ENCODE peak calls at places on chromosomes 12 and 14, in six cellular contexts. T, A, N, B, E and O are unnamed samples.

GRCh38 chr12:85369365-85370154 is 89.5 kb downstream of the ALX1 start:
- DNase-seq in T (no peak), E (no peak), B (no peak), A (peak), N (no peak), O (no peak)

GRCh38 chr14:44778562-44778961 is 183.2 kb downstream of the KLHL28 start:
- DNase-seq in E (no peak), N (no peak), A (no peak), B (peak), T (no peak), O (no peak)

GRCh38 chr14:53265025-53265424 is 111.9 kb upstream of the DDHD1 start:
- DNase-seq in E (no peak), B (no peak), A (no peak), T (no peak), N (no peak), O (no peak)

GRCh38 chr12:28799337-28799736 is 349.7 kb upstream of the FAR2 start:
- DNase-seq in E (no peak), B (no peak), A (no peak), N (no peak), T (no peak), O (no peak)

GRCh38 chr14:100146548-100147091 is 12.8 kb downstream of the DEGS2 start:
- DNase-seq in B (no peak), E (no peak), N (no peak), A (no peak), T (no peak), O (no peak)

GRCh38 chr12:7907009-7907408 is 29.0 kb downstream of the SLC2A3 start:
- DNase-seq in A (peak), B (peak), N (peak), E (peak), T (peak), O (no peak)

GRCh38 chr12:42299392-42300308 is 26.2 kb downstream of the ZCRB1 start:
- DNase-seq in B (peak), A (no peak), T (no peak), E (no peak), N (no peak), O (peak)

GRCh38 chr12:112130461-112130998 is 5.2 kb downstream of the TRAFD1 start:
- DNase-seq in N (no peak), E (no peak), T (no peak), A (no peak), B (peak), O (peak)

GRCh38 chr14:52272375-52272774 is 4.9 kb downstream of the PTGDR start:
- DNase-seq in E (no peak), A (peak), N (peak), T (peak), B (peak), O (no peak)

GRCh38 chr12:44812062-44812461 is 64.1 kb downstream of the NELL2 start:
- DNase-seq in N (no peak), B (no peak), T (no peak), E (no peak), A (peak), O (no peak)

GRCh38 chr12:75724913-75725312 is 213.5 kb upstream of the KRR1 start:
- DNase-seq in T (peak), A (no peak), E (peak), N (no peak), B (peak), O (no peak)

GRCh38 chr14:94337274-94337673 is 14.1 kb upstream of the SERPINA6 start:
- DNase-seq in N (no peak), T (no peak), B (peak), E (no peak), A (no peak), O (no peak)

GRCh38 chr14:56118611-56119181 is 485 bp downstream of the PELI2 start:
- DNase-seq in E (no peak), N (no peak), T (no peak), B (no peak), A (no peak), O (no peak)

GRCh38 chr14:96881713-96882112 is 84.5 kb downstream of the VRK1 start:
- DNase-seq in N (no peak), B (no peak), A (no peak), T (no peak), E (no peak), O (no peak)

GRCh38 chr12:38101753-38102152 is 214.8 kb upstream of the ALG10B start:
- DNase-seq in B (no peak), T (no peak), E (no peak), N (no peak), A (no peak), O (no peak)

GRCh38 chr14:68042002-68042401 is 222.4 kb downstream of the RAD51B start:
- DNase-seq in T (no peak), A (no peak), E (no peak), B (no peak), N (no peak), O (no peak)

DNA sequence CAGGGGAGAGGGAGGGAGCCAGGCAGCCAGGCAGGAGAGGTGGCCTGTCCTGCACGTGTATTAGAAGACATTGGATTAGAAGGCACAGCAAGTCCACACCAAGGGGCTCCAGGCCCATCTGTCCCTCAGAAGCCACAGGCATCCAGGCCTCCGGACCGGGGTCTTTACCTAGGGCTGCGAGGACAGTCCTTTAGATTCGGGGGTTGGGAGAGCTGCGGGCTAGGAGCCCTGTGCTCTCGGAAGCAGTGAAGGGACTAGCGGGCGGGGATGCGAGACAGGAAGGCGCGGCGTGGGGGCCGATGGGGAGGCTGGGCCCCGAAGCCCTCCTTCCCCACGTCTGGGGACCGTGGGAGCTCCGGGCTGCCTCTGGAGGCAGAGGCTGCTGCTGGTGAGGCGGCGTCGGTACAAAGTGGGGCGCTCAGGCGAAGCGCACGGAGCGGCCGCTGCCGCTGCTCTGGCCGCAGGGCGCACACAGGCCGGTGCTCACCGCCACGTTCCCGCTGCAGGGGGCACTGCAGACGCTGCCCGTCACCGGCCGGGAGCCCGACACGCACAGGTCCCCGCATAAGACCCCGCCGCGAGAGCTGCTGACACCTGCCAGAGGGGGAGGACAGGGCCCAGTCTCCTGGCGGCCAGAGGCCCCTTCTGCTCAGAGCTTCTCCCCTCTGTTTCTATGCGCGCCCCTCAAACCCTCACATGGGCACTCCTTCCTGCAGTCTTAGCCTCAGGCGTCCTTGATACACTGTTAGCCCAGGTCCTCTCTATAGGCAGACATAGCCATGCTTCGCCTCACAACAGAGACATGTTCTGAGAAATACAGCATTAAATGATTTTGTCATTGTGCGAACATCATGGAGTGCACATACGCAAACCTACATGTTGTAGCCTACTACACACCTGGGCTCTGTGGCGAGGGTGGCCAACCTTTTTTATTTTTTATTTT is 17.3 kb downstream of the KRT7 start:
- DNase-seq in N (no peak), E (no peak), A (no peak), B (no peak), T (no peak), O (no peak)
- TF ChIP-seq BHLHE40 in N (no peak), E (no peak), A (no peak), B (no peak), T (no peak), O (no peak)

GRCh38 chr12:103735291-103735690 is 105.7 kb downstream of the NT5DC3 start:
- DNase-seq in A (no peak), N (no peak), B (no peak), E (no peak), T (no peak), O (no peak)

GRCh38 chr12:103734847-103735246 is 106.2 kb downstream of the NT5DC3 start:
- DNase-seq in N (no peak), A (no peak), T (no peak), E (no peak), B (no peak), O (no peak)

GRCh38 chr12:103737881-103738280 is 103.2 kb downstream of the NT5DC3 start:
- DNase-seq in T (no peak), E (no peak), A (no peak), N (no peak), B (no peak), O (no peak)

GRCh38 chr12:103739546-103739945 is 101.5 kb downstream of the NT5DC3 start:
- DNase-seq in B (no peak), N (no peak), T (no peak), A (no peak), E (no peak), O (no peak)

DNA sequence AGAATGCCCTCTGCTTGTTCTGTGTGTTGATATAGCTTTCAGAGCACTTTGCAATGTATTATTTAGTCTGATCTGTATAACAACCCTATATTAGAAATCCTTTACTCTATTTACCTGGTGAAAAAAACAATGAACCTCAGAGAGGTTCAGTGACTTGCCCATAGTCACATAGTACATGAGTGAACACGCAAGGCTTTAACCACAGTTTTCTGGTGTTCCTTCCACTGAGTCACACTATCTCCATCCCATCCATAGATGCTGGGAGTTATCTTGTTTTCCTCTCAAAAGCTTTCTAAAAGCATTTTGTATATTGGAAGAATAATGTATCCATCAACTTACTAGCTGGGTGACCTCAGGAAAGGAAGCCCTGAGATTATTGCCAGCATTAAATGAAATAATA is 104.5 kb downstream of the NT5DC3 start:
- DNase-seq in A (no peak), T (no peak), E (no peak), N (no peak), B (no peak), O (no peak)
- TF ChIP-seq BHLHE40 in A (no peak), T (no peak), E (no peak), N (no peak), B (no peak), O (no peak)

DNA sequence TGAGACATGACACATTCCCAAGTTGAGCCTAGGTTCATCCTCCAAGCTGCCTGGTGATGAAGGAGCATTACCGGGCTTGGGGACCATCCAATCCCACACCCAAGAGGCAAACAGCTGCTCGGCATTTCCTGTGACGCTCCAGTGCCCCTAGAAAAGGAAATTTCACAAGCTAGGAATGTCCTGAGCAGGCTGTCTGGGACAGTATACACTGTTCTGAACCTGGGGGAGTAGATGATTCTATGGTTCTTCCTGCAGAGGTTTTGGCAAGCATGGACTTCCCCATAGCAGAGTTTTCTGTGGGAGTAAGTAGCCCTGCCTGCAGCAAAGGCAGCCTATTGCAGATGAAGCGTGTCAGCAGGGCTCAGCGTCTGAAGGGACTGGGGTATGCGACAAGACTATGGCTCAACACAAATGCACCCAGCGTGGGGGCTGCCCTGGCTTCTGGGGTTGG is 47.4 kb upstream of the SRSF5 start:
- DNase-seq in N (no peak), T (no peak), A (no peak), B (peak), E (no peak), O (no peak)
- TF ChIP-seq BHLHE40 in N (no peak), T (no peak), A (no peak), B (peak), E (no peak), O (no peak)

DNA sequence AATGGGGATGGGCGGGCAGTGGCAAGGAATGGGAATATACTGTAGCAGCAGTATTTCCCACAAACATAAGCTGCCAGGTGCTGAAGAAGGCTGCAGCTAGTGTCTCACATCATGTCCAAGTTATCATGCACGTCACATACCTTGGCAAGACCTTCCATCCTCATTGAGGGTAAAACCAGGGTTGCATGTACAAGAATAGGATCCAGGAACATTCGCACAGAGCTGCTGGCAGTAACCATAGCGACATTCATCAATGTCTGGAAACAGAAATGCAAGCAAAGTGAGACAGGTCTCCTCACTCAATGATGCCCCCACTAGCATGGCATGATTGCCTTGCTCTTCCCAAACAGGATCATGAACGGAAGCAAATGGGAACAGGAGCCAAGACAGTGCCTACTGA is 23.7 kb upstream of the TC2N start:
- DNase-seq in B (no peak), A (no peak), N (no peak), E (no peak), T (no peak), O (no peak)
- TF ChIP-seq BHLHE40 in B (no peak), A (no peak), N (no peak), E (no peak), T (no peak), O (no peak)

DNA sequence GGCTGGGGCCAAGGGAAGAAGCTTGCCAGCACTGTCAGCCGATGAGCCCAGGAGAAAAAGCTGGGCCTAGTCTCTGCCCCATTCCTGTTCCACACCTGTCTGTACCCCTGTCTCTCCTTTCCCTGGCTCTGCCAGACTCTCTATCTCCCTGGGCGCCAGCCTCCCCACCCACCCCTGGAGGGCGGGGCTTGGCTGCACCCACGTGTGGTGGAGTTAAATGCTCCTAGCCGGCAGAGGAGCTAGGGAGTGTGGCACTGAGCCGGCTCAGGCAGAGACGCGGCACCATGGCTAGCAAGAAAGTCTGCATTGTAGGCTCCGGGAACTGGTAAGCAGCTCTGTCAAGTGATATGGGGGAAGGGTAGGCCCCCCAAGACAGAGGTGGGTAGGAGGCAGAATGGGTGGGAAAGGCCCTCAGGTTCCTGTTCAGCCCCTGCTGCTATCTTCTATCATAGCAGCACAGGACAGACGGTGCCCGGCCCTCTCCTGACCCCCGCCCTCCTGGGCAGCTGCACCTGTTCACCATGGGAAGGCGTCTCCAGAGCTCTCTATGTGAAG is at the start of gene GPD1:
- DNase-seq in T (no peak), E (peak), B (peak), A (no peak), N (peak), O (no peak)
- TF ChIP-seq BHLHE40 in T (no peak), E (no peak), B (no peak), A (no peak), N (no peak), O (no peak)

DNA sequence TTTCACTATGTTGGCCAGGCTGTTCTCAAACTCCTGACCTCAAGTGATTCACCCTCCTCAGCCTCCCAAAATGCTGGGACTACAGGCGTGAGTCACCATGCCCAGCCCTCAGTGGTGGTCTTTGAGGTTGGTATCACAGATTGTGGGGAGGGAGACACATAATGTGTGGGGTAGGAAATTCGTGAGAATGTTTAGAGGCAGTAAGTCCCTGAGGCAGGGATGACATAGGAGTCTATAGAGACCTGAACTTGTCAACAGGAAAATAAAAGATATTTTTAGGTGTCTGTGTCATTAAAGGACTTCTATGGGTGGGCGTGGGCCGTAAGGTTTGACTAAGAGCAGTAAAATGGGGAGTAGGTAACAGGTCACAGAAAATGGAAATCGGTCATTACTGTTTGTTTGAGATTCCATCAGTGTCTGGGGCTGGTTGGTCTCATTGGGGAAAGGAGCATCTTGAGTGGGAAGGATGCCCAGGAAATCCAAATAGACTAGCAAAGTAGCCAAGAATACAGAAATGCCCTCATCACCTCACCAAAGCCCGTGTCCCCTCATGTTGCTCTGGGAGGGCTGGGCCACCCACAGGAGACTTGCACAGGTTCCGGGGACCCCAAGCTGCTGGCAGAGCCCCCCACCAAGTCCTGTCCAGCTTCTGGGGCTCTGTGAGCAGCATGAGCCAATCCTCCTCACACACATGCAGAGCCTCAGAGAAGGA is 63.6 kb upstream of the BCL2L14 start:
- DNase-seq in T (no peak), E (no peak), A (no peak), N (no peak), B (peak), O (peak)
- TF ChIP-seq BHLHE40 in T (no peak), E (no peak), A (no peak), N (no peak), B (no peak), O (peak)

GRCh38 chr14:86933460-86933859 is 1059.5 kb downstream of the GALC start:
- DNase-seq in T (no peak), E (no peak), A (no peak), B (peak), N (no peak), O (no peak)
- TF ChIP-seq BHLHE40 in T (no peak), E (no peak), A (no peak), B (no peak), N (no peak), O (no peak)

DNA sequence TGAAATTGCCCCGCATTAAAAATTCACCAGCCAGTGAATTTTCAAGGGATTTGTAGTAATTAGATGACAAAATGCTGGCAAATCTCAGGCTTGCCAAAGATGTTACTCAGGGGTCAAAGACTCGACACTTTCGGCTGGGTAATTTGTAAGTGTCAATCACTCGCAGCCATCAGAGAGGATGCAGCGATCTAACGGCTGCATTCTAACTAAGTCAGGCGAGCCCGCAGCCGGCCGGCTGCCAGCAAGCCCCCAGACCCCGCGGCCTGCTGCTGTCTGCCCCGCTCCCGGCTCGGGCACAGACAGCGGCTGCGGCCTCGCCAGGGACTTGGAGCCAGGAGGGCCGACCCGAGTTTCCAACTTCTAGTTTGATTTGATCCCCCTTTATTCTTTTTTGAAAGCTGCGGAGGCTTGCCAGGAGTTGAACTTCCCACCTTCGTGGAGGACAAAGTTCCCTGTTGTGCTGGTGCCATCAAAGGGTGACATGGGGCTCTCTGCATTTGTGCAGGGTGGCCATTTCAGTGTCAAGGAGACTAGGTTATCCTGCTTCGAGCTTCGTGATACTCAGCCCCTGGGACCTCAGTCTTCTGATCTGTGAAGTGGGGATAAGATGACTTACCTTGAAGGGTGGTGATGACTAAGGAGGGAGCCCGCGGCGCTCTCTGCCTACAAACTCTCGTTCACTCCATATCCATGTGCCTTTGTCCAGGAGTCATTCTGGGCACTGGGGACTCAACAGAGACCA is 169.9 kb downstream of the RBM19 start:
- DNase-seq in E (no peak), B (no peak), T (no peak), A (no peak), N (no peak), O (no peak)
- TF ChIP-seq BHLHE40 in E (no peak), B (no peak), T (no peak), A (no peak), N (no peak), O (no peak)

GRCh38 chr12:64680235-64680634 is 69.9 kb downstream of the RASSF3 start:
- DNase-seq in A (no peak), N (peak), T (peak), B (no peak), E (no peak), O (no peak)

GRCh38 chr12:64678248-64678647 is 68.0 kb downstream of the RASSF3 start:
- DNase-seq in A (no peak), B (no peak), N (no peak), T (no peak), E (no peak), O (no peak)

GRCh38 chr12:64681200-64682052 is 71.1 kb downstream of the RASSF3 start:
- DNase-seq in E (no peak), T (no peak), B (no peak), N (no peak), A (no peak), O (no peak)

GRCh38 chr12:64678835-64679234 is 68.5 kb downstream of the RASSF3 start:
- DNase-seq in A (no peak), N (no peak), T (no peak), B (no peak), E (no peak), O (no peak)

GRCh38 chr12:64679487-64679983 is 69.2 kb downstream of the RASSF3 start:
- DNase-seq in E (no peak), T (peak), B (peak), A (no peak), N (peak), O (no peak)
- TF ChIP-seq BHLHE40 in E (no peak), T (no peak), B (no peak), A (no peak), N (no peak), O (no peak)